ENCODE peak calls at places on chromosomes 12 and 14, in four cellular contexts. S is A549, A is omental fat pad, J is GDM1. N is an unnamed sample.

GRCh38 chr12:62676521-62677307 is 210.1 kb downstream of the MON2 start:
- DNase-seq in S (no peak), A (no peak), J (no peak), N (no peak)

GRCh38 chr12:2555487-2556082 is 239.2 kb upstream of the FKBP4 start:
- DNase-seq in S (no peak), J (no peak), A (no peak), N (no peak)

GRCh38 chr12:12804011-12804410 is 9.1 kb upstream of the DDX47 start:
- DNase-seq in J (no peak), S (peak), A (no peak), N (no peak)

GRCh38 chr12:122527478-122527944 is 462 bp downstream of the KNTC1 start:
- DNase-seq in S (peak), J (peak), A (no peak), N (no peak)

GRCh38 chr12:98471085-98471484 is 44.3 kb upstream of the TMPO start:
- DNase-seq in S (no peak), J (no peak), A (no peak), N (no peak)

GRCh38 chr12:111359231-111359913 is 9.5 kb downstream of the PHETA1 start:
- DNase-seq in J (peak), A (no peak), S (no peak), N (no peak)

GRCh38 chr14:21104448-21105060 is 3.7 kb downstream of the TMEM253 start:
- DNase-seq in S (peak), A (no peak), J (peak), N (peak)

GRCh38 chr12:58425481-58426392 is 484.4 kb downstream of the ATP23 start:
- DNase-seq in J (no peak), S (peak), A (no peak), N (no peak)

GRCh38 chr12:2743478-2743877 is 51.3 kb upstream of the FKBP4 start:
- DNase-seq in J (no peak), A (no peak), S (no peak), N (no peak)

GRCh38 chr14:73763396-73763795 is 49.2 kb upstream of the PNMA1 start:
- DNase-seq in A (no peak), S (no peak), J (no peak), N (no peak)

GRCh38 chr12:79371226-79371625 is 319.5 kb downstream of the PAWR start:
- DNase-seq in S (no peak), J (no peak), A (no peak), N (no peak)

GRCh38 chr12:122090759-122091535 is 12.4 kb downstream of the MLXIP start:
- DNase-seq in J (no peak), S (no peak), A (no peak), N (no peak)

GRCh38 chr14:103908580-103908979 is 19.7 kb upstream of the TDRD9 start:
- DNase-seq in J (no peak), S (no peak), A (no peak), N (no peak)

GRCh38 chr12:96219700-96220206 is 25.6 kb downstream of the ELK3 start:
- DNase-seq in S (peak), J (no peak), A (no peak), N (peak)

GRCh38 chr12:32595251-32595650 is 83.8 kb upstream of the DNM1L start:
- DNase-seq in A (no peak), S (no peak), J (no peak), N (no peak)

GRCh38 chr14:65230287-65230728 is 128.0 kb upstream of the MAX start:
- DNase-seq in S (no peak), J (no peak), A (no peak), N (no peak)

GRCh38 chr14:63542231-63542999 is 762 bp downstream of the PPP2R5E start:
- DNase-seq in J (no peak), A (no peak), S (no peak), N (peak)

GRCh38 chr12:108446766-108447165 is 68.3 kb upstream of the FICD start:
- DNase-seq in J (no peak), A (no peak), S (no peak), N (no peak)

GRCh38 chr14:74213907-74214803 is 25.1 kb upstream of the VSX2 start:
- DNase-seq in S (no peak), A (no peak), J (no peak), N (no peak)

GRCh38 chr12:102955926-102956737 is 1.3 kb upstream of the ASCL1 start:
- DNase-seq in J (no peak), A (no peak), S (no peak), N (no peak)

GRCh38 chr14:68028075-68028474 is 208.5 kb downstream of the RAD51B start:
- DNase-seq in A (no peak), S (no peak), J (no peak), N (no peak)

GRCh38 chr14:94129758-94130414 is 482 bp upstream of the IFI27L2 start:
- DNase-seq in J (no peak), S (peak), A (no peak), N (peak)

GRCh38 chr14:57704796-57705195 is 161.1 kb downstream of the SLC35F4 start:
- DNase-seq in A (no peak), S (no peak), J (no peak), N (no peak)

GRCh38 chr14:103185051-103186027 is 62.1 kb downstream of the TNFAIP2 start:
- DNase-seq in A (no peak), S (peak), J (no peak), N (no peak)

GRCh38 chr12:47828008-47828966 is 8.6 kb upstream of the HDAC7 start:
- DNase-seq in A (no peak), S (no peak), J (no peak), N (no peak)

GRCh38 chr12:125455556-125455955 is 390.3 kb downstream of the AACS start:
- DNase-seq in J (no peak), S (no peak), A (no peak), N (no peak)

GRCh38 chr12:47870175-47870781 is 34.5 kb downstream of the VDR start:
- DNase-seq in S (peak), J (no peak), A (no peak), N (no peak)

N was measured in ascending aorta.